ENCODE peak calls at places on chromosomes 2 and 18, in nine cellular contexts. One of them, this sample, is unnamed.

GRCh38 chr2:11938196-11938595 is 191.8 kb downstream of the LPIN1 start:
- DNase-seq in Calu3: no peak
- DNase-seq in neural crest cell: no peak
- DNase-seq in mammary epithelial cell: peak
- DNase-seq in pons: no peak
- DNase-seq in RPMI8226: no peak
- DNase-seq in stimulated activated CD4-positive, alpha-beta T cell treated with anti-CD3 and anti-CD28 coated beads, Interleukin-1b, Interleukin-23, amount 100 ng/mL, for 24 hours: no peak
- DNase-seq in GM23338: no peak
- DNase-seq in ovary: peak
- DNase-seq in this sample: no peak

GRCh38 chr18:75157851-75158250 is 51.1 kb downstream of the PTGR3 start:
- DNase-seq in Calu3: no peak
- DNase-seq in neural crest cell: no peak
- DNase-seq in mammary epithelial cell: no peak
- DNase-seq in pons: no peak
- DNase-seq in RPMI8226: no peak
- DNase-seq in stimulated activated CD4-positive, alpha-beta T cell treated with anti-CD3 and anti-CD28 coated beads, Interleukin-1b, Interleukin-23, amount 100 ng/mL, for 24 hours: no peak
- DNase-seq in GM23338: no peak
- DNase-seq in ovary: no peak
- DNase-seq in this sample: no peak

GRCh38 chr2:74507926-74508520 is 528 bp upstream of the PCGF1 start:
- DNase-seq in Calu3: peak
- DNase-seq in neural crest cell: no peak
- DNase-seq in mammary epithelial cell: no peak
- DNase-seq in pons: peak
- DNase-seq in RPMI8226: peak
- DNase-seq in stimulated activated CD4-positive, alpha-beta T cell treated with anti-CD3 and anti-CD28 coated beads, Interleukin-1b, Interleukin-23, amount 100 ng/mL, for 24 hours: no peak
- DNase-seq in GM23338: peak
- DNase-seq in ovary: peak
- DNase-seq in this sample: no peak

GRCh38 chr2:160651416-160652200 is 158.0 kb upstream of the RBMS1 start:
- DNase-seq in Calu3: no peak
- DNase-seq in neural crest cell: no peak
- DNase-seq in mammary epithelial cell: no peak
- DNase-seq in pons: no peak
- DNase-seq in RPMI8226: no peak
- DNase-seq in stimulated activated CD4-positive, alpha-beta T cell treated with anti-CD3 and anti-CD28 coated beads, Interleukin-1b, Interleukin-23, amount 100 ng/mL, for 24 hours: no peak
- DNase-seq in GM23338: no peak
- DNase-seq in ovary: no peak
- DNase-seq in this sample: no peak

GRCh38 chr2:29314816-29315571 is 199.8 kb downstream of the CLIP4 start:
- DNase-seq in Calu3: no peak
- DNase-seq in neural crest cell: peak
- DNase-seq in mammary epithelial cell: no peak
- DNase-seq in pons: peak
- DNase-seq in RPMI8226: peak
- DNase-seq in stimulated activated CD4-positive, alpha-beta T cell treated with anti-CD3 and anti-CD28 coated beads, Interleukin-1b, Interleukin-23, amount 100 ng/mL, for 24 hours: peak
- DNase-seq in GM23338: peak
- DNase-seq in ovary: no peak
- DNase-seq in this sample: no peak

GRCh38 chr2:237195396-237196119 is 109.9 kb downstream of the COPS8 start:
- DNase-seq in Calu3: no peak
- DNase-seq in neural crest cell: no peak
- DNase-seq in mammary epithelial cell: no peak
- DNase-seq in pons: no peak
- DNase-seq in RPMI8226: no peak
- DNase-seq in stimulated activated CD4-positive, alpha-beta T cell treated with anti-CD3 and anti-CD28 coated beads, Interleukin-1b, Interleukin-23, amount 100 ng/mL, for 24 hours: no peak
- DNase-seq in GM23338: no peak
- DNase-seq in ovary: peak
- DNase-seq in this sample: no peak

GRCh38 chr2:123851281-123851680 is 173.8 kb upstream of the CNTNAP5 start:
- DNase-seq in Calu3: no peak
- DNase-seq in neural crest cell: no peak
- DNase-seq in mammary epithelial cell: no peak
- DNase-seq in pons: no peak
- DNase-seq in RPMI8226: no peak
- DNase-seq in stimulated activated CD4-positive, alpha-beta T cell treated with anti-CD3 and anti-CD28 coated beads, Interleukin-1b, Interleukin-23, amount 100 ng/mL, for 24 hours: no peak
- DNase-seq in GM23338: no peak
- DNase-seq in ovary: no peak
- DNase-seq in this sample: no peak

GRCh38 chr2:35204881-35205280 is 1150.7 kb upstream of the CRIM1 start:
- DNase-seq in Calu3: no peak
- DNase-seq in neural crest cell: no peak
- DNase-seq in mammary epithelial cell: no peak
- DNase-seq in pons: no peak
- DNase-seq in RPMI8226: peak
- DNase-seq in stimulated activated CD4-positive, alpha-beta T cell treated with anti-CD3 and anti-CD28 coated beads, Interleukin-1b, Interleukin-23, amount 100 ng/mL, for 24 hours: no peak
- DNase-seq in GM23338: no peak
- DNase-seq in ovary: no peak
- DNase-seq in this sample: no peak

GRCh38 chr18:36532394-36532793 is 234.9 kb downstream of the FHOD3 start:
- DNase-seq in Calu3: no peak
- DNase-seq in neural crest cell: no peak
- DNase-seq in mammary epithelial cell: peak
- DNase-seq in pons: no peak
- DNase-seq in RPMI8226: no peak
- DNase-seq in stimulated activated CD4-positive, alpha-beta T cell treated with anti-CD3 and anti-CD28 coated beads, Interleukin-1b, Interleukin-23, amount 100 ng/mL, for 24 hours: no peak
- DNase-seq in GM23338: no peak
- DNase-seq in ovary: no peak
- DNase-seq in this sample: no peak

GRCh38 chr2:17573085-17573805 is 32.7 kb downstream of the VSNL1 start:
- DNase-seq in Calu3: no peak
- DNase-seq in neural crest cell: no peak
- DNase-seq in mammary epithelial cell: peak
- DNase-seq in pons: no peak
- DNase-seq in RPMI8226: no peak
- DNase-seq in stimulated activated CD4-positive, alpha-beta T cell treated with anti-CD3 and anti-CD28 coated beads, Interleukin-1b, Interleukin-23, amount 100 ng/mL, for 24 hours: no peak
- DNase-seq in GM23338: peak
- DNase-seq in ovary: no peak
- DNase-seq in this sample: no peak

GRCh38 chr2:59993721-59994120 is 559.7 kb downstream of the BCL11A start:
- DNase-seq in Calu3: no peak
- DNase-seq in neural crest cell: no peak
- DNase-seq in mammary epithelial cell: peak
- DNase-seq in pons: no peak
- DNase-seq in RPMI8226: no peak
- DNase-seq in stimulated activated CD4-positive, alpha-beta T cell treated with anti-CD3 and anti-CD28 coated beads, Interleukin-1b, Interleukin-23, amount 100 ng/mL, for 24 hours: no peak
- DNase-seq in GM23338: no peak
- DNase-seq in ovary: no peak
- DNase-seq in this sample: no peak

GRCh38 chr18:8654482-8655451 is 45.5 kb downstream of the RAB12 start:
- DNase-seq in Calu3: no peak
- DNase-seq in neural crest cell: no peak
- DNase-seq in mammary epithelial cell: no peak
- DNase-seq in pons: peak
- DNase-seq in RPMI8226: peak
- DNase-seq in stimulated activated CD4-positive, alpha-beta T cell treated with anti-CD3 and anti-CD28 coated beads, Interleukin-1b, Interleukin-23, amount 100 ng/mL, for 24 hours: no peak
- DNase-seq in GM23338: peak
- DNase-seq in ovary: no peak
- DNase-seq in this sample: no peak

GRCh38 chr2:25514043-25514627 is 159.2 kb downstream of the DTNB start:
- DNase-seq in Calu3: no peak
- DNase-seq in neural crest cell: no peak
- DNase-seq in mammary epithelial cell: no peak
- DNase-seq in pons: no peak
- DNase-seq in RPMI8226: no peak
- DNase-seq in stimulated activated CD4-positive, alpha-beta T cell treated with anti-CD3 and anti-CD28 coated beads, Interleukin-1b, Interleukin-23, amount 100 ng/mL, for 24 hours: no peak
- DNase-seq in GM23338: peak
- DNase-seq in ovary: no peak
- DNase-seq in this sample: no peak

GRCh38 chr18:67043276-67043675 is 439.4 kb upstream of the CDH19 start:
- DNase-seq in Calu3: no peak
- DNase-seq in neural crest cell: no peak
- DNase-seq in mammary epithelial cell: no peak
- DNase-seq in pons: no peak
- DNase-seq in RPMI8226: no peak
- DNase-seq in stimulated activated CD4-positive, alpha-beta T cell treated with anti-CD3 and anti-CD28 coated beads, Interleukin-1b, Interleukin-23, amount 100 ng/mL, for 24 hours: no peak
- DNase-seq in GM23338: peak
- DNase-seq in ovary: no peak
- DNase-seq in this sample: no peak

GRCh38 chr18:73756256-73757091 is 391.2 kb downstream of the FBXO15 start:
- DNase-seq in Calu3: no peak
- DNase-seq in neural crest cell: no peak
- DNase-seq in mammary epithelial cell: no peak
- DNase-seq in pons: no peak
- DNase-seq in RPMI8226: no peak
- DNase-seq in stimulated activated CD4-positive, alpha-beta T cell treated with anti-CD3 and anti-CD28 coated beads, Interleukin-1b, Interleukin-23, amount 100 ng/mL, for 24 hours: no peak
- DNase-seq in GM23338: no peak
- DNase-seq in ovary: no peak
- DNase-seq in this sample: no peak

GRCh38 chr2:231612199-231613053 is 19.8 kb downstream of the TEX44 start:
- DNase-seq in Calu3: peak
- DNase-seq in neural crest cell: peak
- DNase-seq in mammary epithelial cell: peak
- DNase-seq in pons: peak
- DNase-seq in RPMI8226: peak
- DNase-seq in stimulated activated CD4-positive, alpha-beta T cell treated with anti-CD3 and anti-CD28 coated beads, Interleukin-1b, Interleukin-23, amount 100 ng/mL, for 24 hours: peak
- DNase-seq in GM23338: peak
- DNase-seq in ovary: peak
- DNase-seq in this sample: peak

GRCh38 chr2:85750509-85751299 is 3.1 kb upstream of the ATOH8 start:
- DNase-seq in Calu3: peak
- DNase-seq in neural crest cell: peak
- DNase-seq in mammary epithelial cell: peak
- DNase-seq in pons: peak
- DNase-seq in RPMI8226: peak
- DNase-seq in stimulated activated CD4-positive, alpha-beta T cell treated with anti-CD3 and anti-CD28 coated beads, Interleukin-1b, Interleukin-23, amount 100 ng/mL, for 24 hours: no peak
- DNase-seq in GM23338: peak
- DNase-seq in ovary: peak
- DNase-seq in this sample: no peak

GRCh38 chr2:129112181-129112580 is 793.5 kb upstream of the HS6ST1 start:
- DNase-seq in Calu3: no peak
- DNase-seq in neural crest cell: no peak
- DNase-seq in mammary epithelial cell: no peak
- DNase-seq in pons: no peak
- DNase-seq in RPMI8226: no peak
- DNase-seq in stimulated activated CD4-positive, alpha-beta T cell treated with anti-CD3 and anti-CD28 coated beads, Interleukin-1b, Interleukin-23, amount 100 ng/mL, for 24 hours: no peak
- DNase-seq in GM23338: no peak
- DNase-seq in ovary: no peak
- DNase-seq in this sample: no peak

GRCh38 chr2:236369606-236370005 is 105.4 kb upstream of the ASB18 start:
- DNase-seq in Calu3: no peak
- DNase-seq in neural crest cell: no peak
- DNase-seq in mammary epithelial cell: no peak
- DNase-seq in pons: peak
- DNase-seq in RPMI8226: no peak
- DNase-seq in stimulated activated CD4-positive, alpha-beta T cell treated with anti-CD3 and anti-CD28 coated beads, Interleukin-1b, Interleukin-23, amount 100 ng/mL, for 24 hours: no peak
- DNase-seq in GM23338: peak
- DNase-seq in ovary: peak
- DNase-seq in this sample: no peak

GRCh38 chr2:129074526-129074925 is 755.9 kb upstream of the HS6ST1 start:
- DNase-seq in Calu3: no peak
- DNase-seq in neural crest cell: no peak
- DNase-seq in mammary epithelial cell: no peak
- DNase-seq in pons: no peak
- DNase-seq in RPMI8226: no peak
- DNase-seq in stimulated activated CD4-positive, alpha-beta T cell treated with anti-CD3 and anti-CD28 coated beads, Interleukin-1b, Interleukin-23, amount 100 ng/mL, for 24 hours: no peak
- DNase-seq in GM23338: no peak
- DNase-seq in ovary: no peak
- DNase-seq in this sample: no peak

GRCh38 chr18:2978208-2978607 is 34.7 kb downstream of the LPIN2 start:
- DNase-seq in Calu3: no peak
- DNase-seq in neural crest cell: no peak
- DNase-seq in mammary epithelial cell: no peak
- DNase-seq in pons: no peak
- DNase-seq in RPMI8226: no peak
- DNase-seq in stimulated activated CD4-positive, alpha-beta T cell treated with anti-CD3 and anti-CD28 coated beads, Interleukin-1b, Interleukin-23, amount 100 ng/mL, for 24 hours: no peak
- DNase-seq in GM23338: no peak
- DNase-seq in ovary: no peak
- DNase-seq in this sample: no peak

GRCh38 chr18:1539276-1539675 is 634.6 kb downstream of the ADCYAP1 start:
- DNase-seq in Calu3: no peak
- DNase-seq in neural crest cell: no peak
- DNase-seq in mammary epithelial cell: no peak
- DNase-seq in pons: no peak
- DNase-seq in RPMI8226: no peak
- DNase-seq in stimulated activated CD4-positive, alpha-beta T cell treated with anti-CD3 and anti-CD28 coated beads, Interleukin-1b, Interleukin-23, amount 100 ng/mL, for 24 hours: no peak
- DNase-seq in GM23338: no peak
- DNase-seq in ovary: no peak
- DNase-seq in this sample: no peak